ENCODE peak calls at places on chromosomes 2 and 18, in eight cellular contexts. One of them, this sample, is unnamed.

GRCh38 chr2:74379851-74380789 is at the start of gene DCTN1:
- DNase-seq in WERI-Rb-1: peak; percentile 73
- DNase-seq in SK-N-SH: peak; percentile 83
- DNase-seq in A549: peak; percentile 26
- DNase-seq in mammary epithelial cell: peak; percentile 50
- DNase-seq in lower lobe of right lung: no peak
- DNase-seq in psoas muscle: peak; percentile 68
- DNase-seq in tibial artery: no peak
- DNase-seq in this sample: peak; percentile 55

GRCh38 chr18:6058941-6059340 is 163.6 kb upstream of the TMEM200C start:
- DNase-seq in WERI-Rb-1: no peak
- DNase-seq in SK-N-SH: no peak
- DNase-seq in A549: no peak
- DNase-seq in mammary epithelial cell: no peak
- DNase-seq in lower lobe of right lung: no peak
- DNase-seq in psoas muscle: no peak
- DNase-seq in tibial artery: no peak
- DNase-seq in this sample: peak; percentile 41

GRCh38 chr18:79458131-79458838 is 62.6 kb downstream of the NFATC1 start:
- DNase-seq in WERI-Rb-1: no peak
- DNase-seq in SK-N-SH: no peak
- DNase-seq in A549: peak; percentile 44
- DNase-seq in mammary epithelial cell: peak; percentile 75
- DNase-seq in lower lobe of right lung: no peak
- DNase-seq in psoas muscle: peak; percentile 85
- DNase-seq in tibial artery: peak; percentile 86
- DNase-seq in this sample: peak; percentile 77

GRCh38 chr2:206396216-206396615 is 47.1 kb upstream of the ADAM23 start:
- DNase-seq in WERI-Rb-1: peak; percentile 40
- DNase-seq in SK-N-SH: no peak
- DNase-seq in A549: no peak
- DNase-seq in mammary epithelial cell: no peak
- DNase-seq in lower lobe of right lung: no peak
- DNase-seq in psoas muscle: no peak
- DNase-seq in tibial artery: no peak
- DNase-seq in this sample: no peak

GRCh38 chr2:12253167-12253778 is 463.5 kb upstream of the TRIB2 start:
- DNase-seq in WERI-Rb-1: no peak
- DNase-seq in SK-N-SH: no peak
- DNase-seq in A549: no peak
- DNase-seq in mammary epithelial cell: no peak
- DNase-seq in lower lobe of right lung: no peak
- DNase-seq in psoas muscle: no peak
- DNase-seq in tibial artery: no peak
- DNase-seq in this sample: no peak

GRCh38 chr18:63585988-63586387 is 1.2 kb upstream of the SERPINB13 start:
- DNase-seq in WERI-Rb-1: no peak
- DNase-seq in SK-N-SH: no peak
- DNase-seq in A549: no peak
- DNase-seq in mammary epithelial cell: no peak
- DNase-seq in lower lobe of right lung: no peak
- DNase-seq in psoas muscle: no peak
- DNase-seq in tibial artery: no peak
- DNase-seq in this sample: no peak

GRCh38 chr2:237639441-237640220 is 12.2 kb downstream of the LRRFIP1 start:
- DNase-seq in WERI-Rb-1: no peak
- DNase-seq in SK-N-SH: no peak
- DNase-seq in A549: no peak
- DNase-seq in mammary epithelial cell: no peak
- DNase-seq in lower lobe of right lung: no peak
- DNase-seq in psoas muscle: no peak
- DNase-seq in tibial artery: no peak
- DNase-seq in this sample: no peak

GRCh38 chr18:49075697-49076096 is 124.9 kb upstream of the SMAD7 start:
- DNase-seq in WERI-Rb-1: no peak
- DNase-seq in SK-N-SH: no peak
- DNase-seq in A549: no peak
- DNase-seq in mammary epithelial cell: no peak
- DNase-seq in lower lobe of right lung: no peak
- DNase-seq in psoas muscle: no peak
- DNase-seq in tibial artery: no peak
- DNase-seq in this sample: no peak

DNA sequence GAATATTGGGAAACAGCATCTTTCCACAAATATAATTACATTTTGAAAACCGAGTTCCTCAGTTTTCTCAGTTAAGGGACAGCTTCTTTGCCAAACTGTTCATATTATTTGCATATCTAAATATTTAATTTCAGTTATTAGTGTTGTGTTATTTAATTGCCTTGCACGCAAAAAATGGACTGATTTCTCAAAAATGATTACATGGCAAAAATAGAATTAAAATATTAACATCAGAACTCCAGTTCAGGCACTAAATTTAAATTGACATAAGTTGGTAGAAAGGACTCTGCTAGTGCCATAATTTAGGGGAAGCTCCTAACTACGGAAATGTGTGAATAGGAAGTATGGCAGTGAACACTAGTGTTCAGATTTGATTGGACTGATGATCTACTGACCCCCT is 209.6 kb downstream of the PARD3B start:
- DNase-seq in WERI-Rb-1: no peak
- DNase-seq in SK-N-SH: no peak
- DNase-seq in A549: no peak
- DNase-seq in mammary epithelial cell: no peak
- DNase-seq in lower lobe of right lung: no peak
- DNase-seq in psoas muscle: no peak
- DNase-seq in tibial artery: no peak
- DNase-seq in this sample: no peak
- H3K9me3 ChIP-seq in WERI-Rb-1: no peaks in the 10 kb centered on the region
- H3K9me3 ChIP-seq in SK-N-SH: no peaks in the 10 kb centered on the region
- H3K9me3 ChIP-seq in A549: no peaks in the 10 kb centered on the region
- H3K9me3 ChIP-seq in mammary epithelial cell: no peaks in the 10 kb centered on the region
- H3K9me3 ChIP-seq in lower lobe of right lung: no peaks in the 10 kb centered on the region
- H3K9me3 ChIP-seq in psoas muscle: no peaks in the 10 kb centered on the region
- H3K9me3 ChIP-seq in tibial artery: no peaks in the 10 kb centered on the region
- H3K9me3 ChIP-seq in this sample: no peaks in the 10 kb centered on the region

GRCh38 chr2:234481301-234481700 is 15.6 kb downstream of the ARL4C start:
- DNase-seq in WERI-Rb-1: no peak
- DNase-seq in SK-N-SH: no peak
- DNase-seq in A549: no peak
- DNase-seq in mammary epithelial cell: no peak
- DNase-seq in lower lobe of right lung: no peak
- DNase-seq in psoas muscle: no peak
- DNase-seq in tibial artery: no peak
- DNase-seq in this sample: no peak

GRCh38 chr2:234479465-234479864 is 17.4 kb downstream of the ARL4C start:
- DNase-seq in WERI-Rb-1: no peak
- DNase-seq in SK-N-SH: no peak
- DNase-seq in A549: no peak
- DNase-seq in mammary epithelial cell: no peak
- DNase-seq in lower lobe of right lung: no peak
- DNase-seq in psoas muscle: no peak
- DNase-seq in tibial artery: no peak
- DNase-seq in this sample: no peak

GRCh38 chr2:234480337-234480736 is 16.5 kb downstream of the ARL4C start:
- DNase-seq in WERI-Rb-1: no peak
- DNase-seq in SK-N-SH: no peak
- DNase-seq in A549: no peak
- DNase-seq in mammary epithelial cell: no peak
- DNase-seq in lower lobe of right lung: no peak
- DNase-seq in psoas muscle: no peak
- DNase-seq in tibial artery: no peak
- DNase-seq in this sample: no peak

GRCh38 chr2:234482807-234483206 is 14.1 kb downstream of the ARL4C start:
- DNase-seq in WERI-Rb-1: no peak
- DNase-seq in SK-N-SH: no peak
- DNase-seq in A549: no peak
- DNase-seq in mammary epithelial cell: no peak
- DNase-seq in lower lobe of right lung: no peak
- DNase-seq in psoas muscle: no peak
- DNase-seq in tibial artery: no peak
- DNase-seq in this sample: no peak

DNA sequence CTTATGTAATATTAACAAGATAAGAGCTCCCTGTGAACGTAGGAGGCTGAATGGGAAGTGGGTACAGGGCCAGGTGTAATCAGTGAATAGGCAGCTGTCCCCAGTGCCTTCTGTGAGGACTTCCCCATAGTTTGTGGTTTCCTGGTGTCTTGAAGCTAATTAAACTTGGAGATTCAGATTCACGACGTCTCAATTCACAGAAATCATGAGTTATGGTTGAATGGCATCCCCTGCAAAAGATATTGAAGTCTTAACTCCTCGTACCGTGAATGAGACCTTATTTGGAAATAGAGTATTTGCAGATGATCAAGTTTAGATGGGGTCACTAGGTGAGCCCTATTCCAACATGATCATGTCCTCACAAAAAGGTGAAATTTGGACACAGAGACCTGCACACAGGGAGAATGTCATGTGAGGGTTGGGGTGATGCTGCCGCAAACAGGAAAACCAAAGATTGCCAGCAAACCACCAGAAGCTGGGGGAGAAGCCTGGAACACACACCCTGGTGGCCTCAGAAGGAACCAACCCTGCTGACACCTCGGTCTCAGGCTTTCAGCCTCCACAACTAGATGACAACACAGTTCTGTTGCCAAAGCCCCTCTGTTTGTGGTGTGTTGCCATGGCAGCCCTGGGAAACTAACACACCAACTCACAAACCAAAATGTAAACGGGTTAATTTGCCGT is 13.2 kb downstream of the ARL4C start:
- DNase-seq in WERI-Rb-1: no peak
- DNase-seq in SK-N-SH: no peak
- DNase-seq in A549: peak; percentile 43
- DNase-seq in mammary epithelial cell: no peak
- DNase-seq in lower lobe of right lung: peak; percentile 60
- DNase-seq in psoas muscle: no peak
- DNase-seq in tibial artery: no peak
- DNase-seq in this sample: no peak
- TF ChIP-seq CTCF in WERI-Rb-1: no peak
- TF ChIP-seq CTCF in SK-N-SH: peak; percentile 16
- TF ChIP-seq CTCF in A549: no peak
- TF ChIP-seq CTCF in mammary epithelial cell: peak; percentile 21
- TF ChIP-seq CTCF in lower lobe of right lung: peak; percentile 38
- TF ChIP-seq CTCF in psoas muscle: no peak
- TF ChIP-seq CTCF in tibial artery: no peak
- TF ChIP-seq CTCF in this sample: no peak

DNA sequence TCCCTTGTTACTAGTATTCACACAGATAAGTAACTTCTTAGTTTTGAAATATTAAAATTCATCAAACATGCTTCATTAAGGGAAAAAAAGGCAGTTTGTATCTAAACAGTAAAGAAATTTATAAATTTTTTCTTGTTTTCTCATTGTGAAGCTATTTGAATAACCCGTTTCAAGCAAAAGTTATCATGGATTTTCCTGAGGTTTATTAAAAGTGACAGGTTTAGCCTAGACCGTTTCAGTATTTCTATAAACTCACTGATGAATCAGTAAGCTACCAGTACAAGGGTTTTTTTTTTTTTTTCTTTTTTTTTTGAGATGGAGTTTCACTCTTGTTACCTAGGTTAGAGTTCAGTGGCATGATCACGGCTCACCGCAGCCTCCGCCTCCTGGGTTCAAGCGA is 20.0 kb downstream of the ZNF532 start:
- DNase-seq in WERI-Rb-1: no peak
- DNase-seq in SK-N-SH: no peak
- DNase-seq in A549: no peak
- DNase-seq in mammary epithelial cell: no peak
- DNase-seq in lower lobe of right lung: no peak
- DNase-seq in psoas muscle: no peak
- DNase-seq in tibial artery: no peak
- DNase-seq in this sample: no peak
- H3K9me3 ChIP-seq in WERI-Rb-1: no peaks in the 10 kb centered on the region
- H3K9me3 ChIP-seq in SK-N-SH: no peaks in the 10 kb centered on the region
- H3K9me3 ChIP-seq in A549: no peaks in the 10 kb centered on the region
- H3K9me3 ChIP-seq in mammary epithelial cell: no peaks in the 10 kb centered on the region
- H3K9me3 ChIP-seq in lower lobe of right lung: no peaks in the 10 kb centered on the region
- H3K9me3 ChIP-seq in psoas muscle: no peaks in the 10 kb centered on the region
- H3K9me3 ChIP-seq in tibial artery: no peaks in the 10 kb centered on the region
- H3K9me3 ChIP-seq in this sample: no peaks in the 10 kb centered on the region

DNA sequence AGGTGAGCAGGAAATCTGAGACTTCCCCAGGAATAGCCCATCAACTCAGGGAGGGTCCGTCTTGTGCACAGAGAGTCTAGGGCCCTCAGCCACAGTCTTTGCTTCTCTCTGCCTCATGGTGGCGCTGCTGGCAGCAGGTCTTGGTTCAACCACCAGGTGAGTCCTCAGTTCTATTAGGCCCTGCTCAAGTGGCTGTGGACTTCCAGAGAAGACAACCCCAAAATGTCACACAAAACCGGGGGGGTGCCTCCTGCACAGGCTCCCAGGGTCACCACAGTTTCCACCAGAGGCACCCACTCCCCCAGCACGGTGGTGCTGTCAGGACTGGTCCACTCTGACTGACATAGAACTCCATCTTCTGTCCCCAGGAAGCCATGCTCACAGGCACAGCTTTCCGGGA is 2.4 kb upstream of the CHRNG start:
- DNase-seq in WERI-Rb-1: peak; percentile 61
- DNase-seq in SK-N-SH: no peak
- DNase-seq in A549: peak; percentile 23
- DNase-seq in mammary epithelial cell: no peak
- DNase-seq in lower lobe of right lung: peak; percentile 54
- DNase-seq in psoas muscle: peak; percentile 56
- DNase-seq in tibial artery: no peak
- DNase-seq in this sample: no peak
- TF ChIP-seq CTCF in WERI-Rb-1: peak; percentile 91
- TF ChIP-seq CTCF in SK-N-SH: peak; percentile 33
- TF ChIP-seq CTCF in A549: peak; percentile 7
- TF ChIP-seq CTCF in mammary epithelial cell: peak; percentile 58
- TF ChIP-seq CTCF in lower lobe of right lung: peak; percentile 37
- TF ChIP-seq CTCF in psoas muscle: peak; percentile 53
- TF ChIP-seq CTCF in tibial artery: no peak
- TF ChIP-seq CTCF in this sample: no peak

GRCh38 chr2:4168834-4169233 is 465.5 kb downstream of the DCDC2C start:
- DNase-seq in WERI-Rb-1: no peak
- DNase-seq in SK-N-SH: no peak
- DNase-seq in A549: no peak
- DNase-seq in mammary epithelial cell: no peak
- DNase-seq in lower lobe of right lung: no peak
- DNase-seq in psoas muscle: no peak
- DNase-seq in tibial artery: no peak
- DNase-seq in this sample: no peak

GRCh38 chr2:4175343-4175742 is 472.0 kb downstream of the DCDC2C start:
- DNase-seq in WERI-Rb-1: no peak
- DNase-seq in SK-N-SH: no peak
- DNase-seq in A549: no peak
- DNase-seq in mammary epithelial cell: no peak
- DNase-seq in lower lobe of right lung: no peak
- DNase-seq in psoas muscle: no peak
- DNase-seq in tibial artery: no peak
- DNase-seq in this sample: no peak

GRCh38 chr2:4174796-4175195 is 471.4 kb downstream of the DCDC2C start:
- DNase-seq in WERI-Rb-1: no peak
- DNase-seq in SK-N-SH: no peak
- DNase-seq in A549: peak; percentile 10
- DNase-seq in mammary epithelial cell: no peak
- DNase-seq in lower lobe of right lung: no peak
- DNase-seq in psoas muscle: no peak
- DNase-seq in tibial artery: no peak
- DNase-seq in this sample: no peak
- H3K9me3 ChIP-seq in WERI-Rb-1: peaks cover 11% of the 10 kb centered on the region
- H3K9me3 ChIP-seq in SK-N-SH: peaks cover 29% of the 10 kb centered on the region
- H3K9me3 ChIP-seq in A549: peaks cover 10% of the 10 kb centered on the region
- H3K9me3 ChIP-seq in mammary epithelial cell: peaks cover 26% of the 10 kb centered on the region
- H3K9me3 ChIP-seq in lower lobe of right lung: peaks cover 48% of the 10 kb centered on the region
- H3K9me3 ChIP-seq in psoas muscle: peaks cover 14% of the 10 kb centered on the region
- H3K9me3 ChIP-seq in tibial artery: peaks cover 8% of the 10 kb centered on the region
- H3K9me3 ChIP-seq in this sample: peaks cover 23% of the 10 kb centered on the region